ENCODE peak calls at places on chromosomes 16 and 17, in ten cellular contexts. E, C, N, Y, P, H, G, Q, Z and A are unnamed samples.

GRCh38 chr16:50763211-50763610 is 21.3 kb downstream of the CYLD start:
- DNase-seq in Y (no peak), P (no peak), N (no peak), C (no peak), G (no peak), Q (peak; percentile 25), Z (no peak), H (no peak), E (no peak), A (peak; percentile 95)

GRCh38 chr17:29574732-29575510 is 6.4 kb downstream of the TP53I13 start:
- DNase-seq in Y (no peak), G (no peak), P (no peak), Z (peak; percentile 78), H (no peak), Q (no peak), N (no peak), C (no peak), E (peak; percentile 82), A (no peak)

GRCh38 chr16:53257001-53257400 is 177.3 kb upstream of the RBL2 start:
- DNase-seq in H (no peak), C (no peak), N (peak; percentile 54), Y (no peak), G (no peak), Q (peak; percentile 36), P (no peak), Z (no peak), E (no peak), A (peak; percentile 45)

GRCh38 chr17:17104036-17104435 is 61.8 kb downstream of the MPRIP start:
- DNase-seq in P (no peak), Z (no peak), Q (no peak), H (no peak), G (no peak), Y (no peak), E (no peak), C (no peak), N (no peak), A (no peak)

GRCh38 chr16:4805231-4805630 is 2.8 kb upstream of the ROGDI start:
- DNase-seq in Y (no peak), H (no peak), G (no peak), Q (no peak), C (no peak), Z (no peak), P (peak; percentile 53), N (no peak), E (no peak), A (no peak)

GRCh38 chr17:34163681-34164080 is 91.4 kb upstream of the CCL2 start:
- DNase-seq in G (peak; percentile 44), Q (no peak), Z (peak; percentile 13), E (no peak), Y (no peak), C (no peak), N (no peak), H (no peak), P (no peak), A (no peak)

GRCh38 chr16:29989111-29989858 is 6.1 kb downstream of the HIRIP3 start:
- DNase-seq in C (no peak), H (no peak), G (no peak), Q (no peak), Z (no peak), N (no peak), E (peak; percentile 41), P (no peak), Y (peak; percentile 77), A (no peak)

GRCh38 chr16:68752602-68753001 is 15.5 kb downstream of the CDH1 start:
- DNase-seq in Q (no peak), E (peak; percentile 67), N (no peak), Z (no peak), G (no peak), C (no peak), H (no peak), Y (no peak), P (no peak), A (peak; percentile 65)

GRCh38 chr17:39751016-39751543 is 13.3 kb downstream of the GRB7 start:
- DNase-seq in Y (peak; percentile 14), Z (no peak), E (no peak), P (no peak), Q (no peak), N (no peak), H (peak; percentile 12), G (no peak), C (no peak), A (no peak)

GRCh38 chr17:4956493-4957061 is 5.7 kb downstream of the ENO3 start:
- DNase-seq in Q (no peak), Z (peak; percentile 75), C (no peak), N (no peak), H (no peak), Y (no peak), E (peak; percentile 62), G (peak; percentile 83), P (no peak), A (no peak)

DNA sequence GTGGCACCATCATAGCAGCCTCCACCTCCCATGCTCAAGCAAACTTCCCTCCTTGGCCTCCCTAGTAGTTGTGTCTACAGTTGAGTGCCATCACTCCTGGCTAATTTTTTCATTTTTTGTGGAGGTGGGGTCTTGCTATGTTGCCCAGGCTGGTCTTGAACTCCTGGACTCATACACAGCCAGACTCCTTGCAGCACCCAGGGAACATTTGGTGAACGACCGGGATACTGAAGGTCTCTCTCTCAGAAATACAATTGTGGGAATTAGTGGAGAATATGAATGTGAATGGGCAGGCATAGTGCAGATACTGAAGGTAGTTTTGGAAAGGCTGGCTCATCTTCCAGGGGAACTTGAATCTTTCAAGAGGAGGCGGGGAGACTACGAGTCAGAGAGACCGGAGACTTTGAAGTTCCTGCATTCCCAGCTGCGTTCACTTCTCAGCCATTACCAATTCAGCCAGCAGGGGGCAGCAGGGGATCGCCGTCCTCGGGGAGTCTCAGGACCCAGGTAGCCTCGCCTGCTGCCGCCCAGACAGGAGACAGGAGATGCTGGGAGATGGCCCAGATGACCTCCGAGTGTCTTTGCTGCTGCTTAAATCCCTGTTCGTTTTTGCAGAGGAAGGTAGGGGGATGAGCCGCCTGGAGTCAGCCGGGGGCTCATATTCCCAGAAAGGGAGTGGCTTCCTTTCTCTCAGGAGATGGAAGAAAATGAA is 68.6 kb downstream of the HAPSTR1 start:
- DNase-seq in C (peak; percentile 63), N (peak; percentile 59), H (peak; percentile 63), Z (peak; percentile 72), Q (peak; percentile 68), G (peak; percentile 87), E (peak; percentile 78), Y (peak; percentile 59), P (peak; percentile 12), A (peak; percentile 68)
- TF ChIP-seq CTCF in C (peak; percentile 77), N (peak; percentile 62), H (peak; percentile 64), Z (peak; percentile 79), Q (peak; percentile 65), G (peak; percentile 44), E (peak; percentile 29), Y (peak; percentile 69), P (peak; percentile 57), A (peak; percentile 70)

GRCh38 chr16:75266738-75267630 is 15.6 kb upstream of the BCAR1 start:
- DNase-seq in Q (no peak), H (no peak), Y (peak; percentile 45), C (no peak), Z (no peak), P (no peak), N (no peak), E (no peak), G (no peak), A (no peak)

GRCh38 chr16:75267631-75268264 is 16.3 kb upstream of the BCAR1 start:
- DNase-seq in C (no peak), Y (peak; percentile 73), E (peak; percentile 82), P (peak; percentile 77), Z (peak; percentile 89), H (peak; percentile 40), Q (peak; percentile 96), N (peak; percentile 95), G (no peak), A (peak; percentile 93)

GRCh38 chr16:75264531-75264998 is 13.1 kb upstream of the BCAR1 start:
- DNase-seq in P (peak; percentile 60), Q (no peak), E (no peak), Y (peak; percentile 50), G (no peak), H (no peak), C (no peak), N (no peak), Z (peak; percentile 64), A (no peak)

GRCh38 chr16:75264999-75265910 is 13.8 kb upstream of the BCAR1 start:
- DNase-seq in Z (peak; percentile 74), G (no peak), H (no peak), Q (peak; percentile 42), E (peak; percentile 75), P (peak; percentile 60), Y (peak; percentile 63), C (no peak), N (no peak), A (no peak)

DNA sequence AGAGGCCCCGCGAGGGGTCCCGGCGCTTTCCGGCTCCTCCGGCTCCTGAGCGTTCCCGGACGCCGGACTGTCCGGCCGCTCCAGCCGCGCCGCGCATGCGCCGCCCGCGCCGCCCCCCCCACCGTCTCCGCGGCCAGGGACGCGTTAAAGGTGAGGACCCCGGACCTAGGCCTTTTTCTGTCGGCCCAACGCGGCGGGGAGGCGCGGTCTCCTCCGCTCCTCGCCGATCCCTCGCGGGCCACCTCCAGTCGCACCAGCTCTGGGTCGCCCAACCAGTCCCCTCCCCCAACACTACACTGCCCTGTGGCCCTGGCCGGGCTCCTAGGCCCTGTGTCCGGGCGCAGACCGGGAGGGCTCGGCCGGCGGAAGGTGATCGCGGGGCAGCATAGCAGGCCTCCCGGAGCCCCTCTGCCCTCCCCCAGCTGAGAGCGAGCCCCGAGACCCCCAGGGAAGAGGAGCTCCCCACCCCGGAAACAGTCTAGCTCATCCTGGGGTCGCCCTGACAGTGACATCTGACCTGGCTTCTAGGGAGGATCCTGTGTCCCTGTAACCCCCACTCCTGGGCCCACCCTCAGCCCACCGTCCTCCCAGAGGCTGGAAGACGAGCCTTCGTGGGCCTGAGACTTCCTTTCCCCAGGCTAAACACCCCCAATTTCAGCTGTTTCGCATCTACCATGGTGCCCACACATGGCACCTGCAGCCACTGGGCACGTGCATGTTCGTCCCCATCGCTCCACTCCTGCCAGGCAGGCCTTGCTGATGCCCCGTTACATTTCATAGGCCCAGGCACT is 14.7 kb upstream of the BCAR1 start:
- DNase-seq in C (peak; percentile 88), H (peak; percentile 96), Z (peak; percentile 82), Q (peak; percentile 65), P (peak; percentile 72), N (peak; percentile 74), Y (peak; percentile 83), E (peak; percentile 72), G (peak; percentile 90), A (peak; percentile 40)
- TF ChIP-seq CTCF in C (no peak), H (no peak), Z (peak; percentile 0), Q (no peak), P (no peak), N (no peak), Y (no peak), E (no peak), G (no peak), A (no peak)

DNA sequence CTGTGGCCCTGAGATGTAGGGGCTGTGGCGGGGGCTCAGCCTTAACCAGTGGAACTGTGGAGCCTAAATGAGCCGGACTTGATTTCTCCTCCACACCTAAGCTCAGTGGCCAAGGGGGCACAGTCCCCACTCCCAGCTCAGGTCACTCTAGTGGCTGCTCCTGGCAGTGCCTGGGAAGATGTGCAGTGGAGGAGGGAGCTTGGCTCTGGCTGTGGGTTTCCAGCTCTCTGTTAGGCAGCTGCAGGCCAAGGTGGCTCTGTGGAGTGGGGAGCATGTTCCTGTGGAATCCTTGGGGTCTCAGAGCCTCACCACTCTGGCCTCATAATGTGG is 76.3 kb downstream of the AMFR start:
- DNase-seq in E (no peak), H (no peak), Z (no peak), Y (no peak), P (no peak), G (no peak), N (no peak), C (no peak), Q (no peak), A (no peak)
- TF ChIP-seq CTCF in E (no peak), H (no peak), Z (no peak), Y (no peak), P (no peak), G (no peak), N (no peak), C (no peak), Q (no peak), A (peak; percentile 8)

GRCh38 chr16:82016268-82016667 is 5.0 kb upstream of the SDR42E1 start:
- DNase-seq in E (peak; percentile 57), G (no peak), C (no peak), P (peak; percentile 29), N (peak; percentile 49), Z (no peak), Q (peak; percentile 58), H (no peak), Y (no peak), A (peak; percentile 56)
- TF ChIP-seq CTCF in E (no peak), G (peak; percentile 29), C (peak; percentile 44), P (peak; percentile 10), N (peak; percentile 22), Z (peak; percentile 50), Q (peak; percentile 26), H (no peak), Y (peak; percentile 26), A (peak; percentile 55)